ENCODE peak calls at places on chromosomes 12 and 14, in six cellular contexts. V is HCT116, L is DMS53, T is HuH-7, U is A172, C is HFFc6. O is an unnamed sample.

GRCh38 chr12:123062682-123063426 is 82.4 kb downstream of the ARL6IP4 start:
- DNase-seq in V (peak), L (peak), U (peak), T (no peak), C (peak), O (peak)

GRCh38 chr14:101060171-101060601 is 156.7 kb upstream of the RTL1 start:
- DNase-seq in V (no peak), T (no peak), L (no peak), C (no peak), U (no peak), O (no peak)

GRCh38 chr14:94028450-94028826 is 2.3 kb downstream of the OTUB2 start:
- DNase-seq in L (peak), V (peak), T (no peak), U (peak), C (no peak), O (peak)

GRCh38 chr12:12379831-12380730 is 23.2 kb downstream of the BORCS5 start:
- DNase-seq in L (no peak), U (no peak), V (no peak), T (no peak), C (no peak), O (no peak)

GRCh38 chr12:58841058-58841798 is 79.1 kb downstream of the LRIG3 start:
- DNase-seq in L (peak), V (no peak), U (no peak), C (no peak), T (no peak), O (no peak)

GRCh38 chr14:50839048-50839447 is 8.1 kb upstream of the NIN start:
- DNase-seq in T (no peak), U (no peak), V (no peak), L (no peak), C (no peak), O (peak)

GRCh38 chr12:132834181-132834711 is 5.6 kb upstream of the GOLGA3 start:
- DNase-seq in T (no peak), C (no peak), V (no peak), L (no peak), U (no peak), O (no peak)

GRCh38 chr12:15688202-15688736 is 100.9 kb downstream of the EPS8 start:
- DNase-seq in L (no peak), T (no peak), U (peak), V (peak), C (no peak), O (no peak)

GRCh38 chr12:22684526-22685118 is 59.7 kb downstream of the ETNK1 start:
- DNase-seq in T (no peak), C (peak), V (peak), U (peak), L (peak), O (peak)

GRCh38 chr14:103788086-103788485 is 59.3 kb downstream of the PPP1R13B start:
- DNase-seq in U (no peak), T (no peak), C (no peak), L (no peak), V (no peak), O (no peak)

GRCh38 chr12:26135010-26135420 is 10.2 kb upstream of the BHLHE41 start:
- DNase-seq in U (peak), V (no peak), C (no peak), L (peak), T (no peak), O (no peak)

GRCh38 chr12:46580445-46580844 is 207.9 kb upstream of the SLC38A2 start:
- DNase-seq in C (no peak), V (no peak), L (no peak), U (no peak), T (no peak), O (no peak)

GRCh38 chr14:70664698-70665447 is 23.2 kb downstream of the TTC9 start:
- DNase-seq in V (no peak), T (no peak), C (no peak), L (peak), U (no peak), O (no peak)

GRCh38 chr12:120015313-120015712 is 26.3 kb downstream of the BICDL1 start:
- DNase-seq in L (no peak), U (no peak), T (no peak), C (no peak), V (no peak), O (no peak)

GRCh38 chr14:45699451-45699850 is 446.4 kb upstream of the MIS18BP1 start:
- DNase-seq in C (no peak), T (no peak), L (no peak), V (no peak), U (no peak), O (no peak)

GRCh38 chr12:118404876-118405521 is 28.6 kb downstream of the SUDS3 start:
- DNase-seq in U (peak), C (peak), T (peak), L (peak), V (peak), O (peak)

GRCh38 chr12:52969828-52970569 is 21.1 kb downstream of the KRT18 start:
- DNase-seq in T (peak), C (no peak), U (peak), V (no peak), L (no peak), O (no peak)

GRCh38 chr12:4293299-4293941 is 19.9 kb downstream of the CCND2 start:
- DNase-seq in U (no peak), L (no peak), T (no peak), V (no peak), C (no peak), O (no peak)

GRCh38 chr14:101457936-101458535 is 103.3 kb upstream of the DIO3 start:
- DNase-seq in C (no peak), T (no peak), V (no peak), U (no peak), L (no peak), O (no peak)

GRCh38 chr12:110366474-110367208 is 36.9 kb downstream of the ANAPC7 start:
- DNase-seq in V (no peak), U (no peak), L (no peak), T (no peak), C (no peak), O (no peak)

GRCh38 chr14:90355540-90356518 is 24.1 kb upstream of the NRDE2 start:
- DNase-seq in C (peak), V (no peak), T (no peak), L (no peak), U (peak), O (no peak)

GRCh38 chr14:106549064-106549463 is 1022.7 kb downstream of the TMEM121 start:
- DNase-seq in V (no peak), U (no peak), C (no peak), L (no peak), T (no peak), O (no peak)

GRCh38 chr12:43728117-43728516 is 30.5 kb downstream of the PUS7L start:
- DNase-seq in U (no peak), V (no peak), C (no peak), T (no peak), L (peak), O (no peak)

O was measured in EL.